ENCODE peak calls at places on chromosome 11, in six cellular contexts. F is T-cell; K is activated CD8-positive, alpha-beta memory T cell treated with anti-CD3 and anti-CD28 coated beads, Interleukin-2, amount 50 U/mL, for 48 hours; C is amniotic epithelial cell; T is activated effector memory CD4-positive, alpha-beta T cell treated with Interleukin-2 at 50 U/mL for 16 hours; M is stimulated activated CD8-positive, alpha-beta memory T cell treated with anti-CD3 and anti-CD28 coated beads, Interleukin-15, amount 100 ng/mL, for 48 hours. O is an unnamed sample.

GRCh38 chr11:116366980-116367640 is 405.7 kb downstream of the BUD13 start:
- DNase-seq in K (no peak), T (no peak), C (no peak), M (no peak), F (no peak), O (no peak)

GRCh38 chr11:48141475-48142100 is 75.0 kb upstream of the OR4B1 start:
- DNase-seq in C (peak; percentile 26), M (no peak), T (no peak), K (no peak), F (no peak), O (no peak)

GRCh38 chr11:3109434-3109833 is 52.2 kb upstream of the CARS1 start:
- DNase-seq in T (no peak), C (no peak), M (no peak), F (no peak), K (no peak), O (no peak)

GRCh38 chr11:45336136-45336535 is 50.0 kb upstream of the SYT13 start:
- DNase-seq in M (no peak), C (no peak), F (no peak), T (no peak), K (no peak), O (no peak)

GRCh38 chr11:128187829-128188228 is 399.5 kb downstream of the ETS1 start:
- DNase-seq in T (no peak), C (no peak), K (no peak), F (no peak), M (no peak), O (no peak)

GRCh38 chr11:118961591-118961990 is 5.5 kb downstream of the UPK2 start:
- DNase-seq in M (no peak), T (no peak), K (no peak), F (no peak), C (no peak), O (no peak)

GRCh38 chr11:1035577-1036283 is 788 bp downstream of the MUC6 start:
- DNase-seq in K (no peak), M (no peak), T (no peak), C (no peak), F (no peak), O (no peak)

GRCh38 chr11:57290288-57290687 is 34.5 kb downstream of the TNKS1BP1 start:
- DNase-seq in K (no peak), T (no peak), C (peak; percentile 77), M (no peak), F (no peak), O (no peak)

O was measured in naive thymus-derived CD4-positive, alpha-beta T cell.